ENCODE peak calls at places on chromosomes 6 and 20, in four cellular contexts. E is spleen, A is GM12878, F is endothelial cell of umbilical vein. J is an unnamed sample.
A peak's percentile ranks its signal among the peaks of the same experiment; 100 is the strongest.

GRCh38 chr6:159312204-159312603 is 143.0 kb downstream of the FNDC1 start:
- DNase-seq in F (no peak), A (no peak), E (no peak), J (no peak)

GRCh38 chr6:112231609-112232060 is 22.7 kb downstream of the LAMA4 start:
- DNase-seq in F (peak; percentile 95), E (no peak), A (no peak), J (no peak)

GRCh38 chr6:37694259-37694658 is 3.4 kb downstream of the MDGA1 start:
- DNase-seq in E (no peak), F (no peak), A (no peak), J (no peak)

GRCh38 chr20:44513871-44514270 is 8.0 kb downstream of the SERINC3 start:
- DNase-seq in F (no peak), A (no peak), E (no peak), J (no peak)

GRCh38 chr6:155264704-155265320 is 999 bp downstream of the CLDN20 start:
- DNase-seq in E (no peak), A (no peak), F (peak; percentile 21), J (no peak)

GRCh38 chr20:44407402-44408184 is 52.1 kb downstream of the HNF4A start:
- DNase-seq in F (no peak), A (no peak), E (peak; percentile 37), J (peak; percentile 91)

GRCh38 chr20:39547546-39548410 is 585.6 kb downstream of the DHX35 start:
- DNase-seq in F (no peak), E (no peak), A (no peak), J (no peak)

GRCh38 chr6:40532349-40533028 is 54.7 kb downstream of the LRFN2 start:
- DNase-seq in F (no peak), E (no peak), A (no peak), J (no peak)

GRCh38 chr6:132734694-132735236 is 20.9 kb upstream of the VNN1 start:
- DNase-seq in F (no peak), E (no peak), A (no peak), J (no peak)

GRCh38 chr6:35087361-35088280 is 53.5 kb downstream of the TCP11 start:
- DNase-seq in F (no peak), E (peak; percentile 67), A (no peak), J (no peak)

GRCh38 chr6:12024715-12025434 is 12.8 kb downstream of the HIVEP1 start:
- DNase-seq in E (no peak), F (no peak), A (no peak), J (no peak)

GRCh38 chr6:98932424-98932823 is 15.3 kb downstream of the FBXL4 start:
- DNase-seq in F (peak; percentile 68), A (no peak), E (no peak), J (no peak)

GRCh38 chr20:60138263-60139127 is 180.3 kb downstream of the CDH26 start:
- DNase-seq in A (no peak), E (peak; percentile 89), F (no peak), J (peak; percentile 48)

GRCh38 chr6:121351911-121352310 is 17.6 kb upstream of the TBC1D32 start:
- DNase-seq in F (no peak), E (no peak), A (no peak), J (no peak)

GRCh38 chr6:43037706-43038105 is 15.9 kb downstream of the CUL7 start:
- DNase-seq in E (no peak), A (no peak), F (no peak), J (no peak)

GRCh38 chr20:50588034-50588736 is 78.0 kb downstream of the PTPN1 start:
- DNase-seq in A (no peak), E (peak; percentile 92), F (peak; percentile 65), J (peak; percentile 80)

GRCh38 chr6:158384671-158385110 is 72.4 kb downstream of the TULP4 start:
- DNase-seq in A (no peak), F (no peak), E (no peak), J (no peak)

GRCh38 chr20:40993794-40994540 is 34.7 kb upstream of the TOP1 start:
- DNase-seq in A (no peak), E (no peak), F (no peak), J (no peak)

GRCh38 chr20:1002682-1003561 is 811 bp upstream of the RSPO4 start:
- DNase-seq in A (no peak), E (no peak), F (no peak), J (no peak)

GRCh38 chr6:56789879-56790278 is 147.2 kb upstream of the DST start:
- DNase-seq in A (no peak), E (no peak), F (peak; percentile 33), J (no peak)

GRCh38 chr6:144797881-144798589 is 512.9 kb downstream of the UTRN start:
- DNase-seq in F (peak; percentile 21), A (no peak), E (no peak), J (no peak)

GRCh38 chr20:62321521-62321948 is 18.7 kb downstream of the ADRM1 start:
- DNase-seq in F (no peak), A (no peak), E (no peak), J (no peak)

GRCh38 chr6:128062882-128063603 is 162.2 kb upstream of the THEMIS start:
- DNase-seq in A (no peak), F (no peak), E (no peak), J (no peak)

GRCh38 chr20:58638467-58639181 is 12.5 kb upstream of the STX16 start:
- DNase-seq in A (no peak), E (peak; percentile 51), F (no peak), J (no peak)

GRCh38 chr20:42102000-42102399 is 483.8 kb upstream of the CHD6 start:
- DNase-seq in A (no peak), E (no peak), F (no peak), J (no peak)

GRCh38 chr20:4569092-4569491 is 152.6 kb upstream of the PRND start:
- DNase-seq in A (no peak), F (no peak), E (no peak), J (no peak)

GRCh38 chr6:43060755-43061633 is 1.6 kb downstream of the KLC4 start:
- DNase-seq in F (no peak), A (no peak), E (no peak), J (no peak)

GRCh38 chr6:129073651-129074419 is 190.9 kb downstream of the LAMA2 start:
- DNase-seq in F (peak; percentile 13), E (no peak), A (no peak), J (no peak)

GRCh38 chr6:127404133-127404532 is 55.1 kb downstream of the KIAA0408 start:
- DNase-seq in F (no peak), A (no peak), E (no peak), J (no peak)

GRCh38 chr6:128932061-128932460 is 49.1 kb downstream of the LAMA2 start:
- DNase-seq in A (no peak), E (no peak), F (no peak), J (no peak)

GRCh38 chr6:40444811-40445210 is 142.4 kb downstream of the LRFN2 start:
- DNase-seq in A (no peak), E (no peak), F (no peak), J (peak; percentile 17)

GRCh38 chr6:130037207-130037811 is 18.9 kb downstream of the L3MBTL3 start:
- DNase-seq in F (peak; percentile 24), A (no peak), E (no peak), J (no peak)

GRCh38 chr20:9677224-9677623 is 161.7 kb downstream of the PAK5 start:
- DNase-seq in A (no peak), F (no peak), E (no peak), J (no peak)

GRCh38 chr6:68975064-68975463 is 340.0 kb downstream of the ADGRB3 start:
- DNase-seq in E (no peak), F (no peak), A (no peak), J (no peak)

GRCh38 chr6:39892490-39893129 is 41.7 kb downstream of the MOCS1 start:
- DNase-seq in F (peak; percentile 69), E (no peak), A (peak; percentile 2), J (peak; percentile 66)

GRCh38 chr20:7879883-7880282 is 60.4 kb downstream of the HAO1 start:
- DNase-seq in F (no peak), E (no peak), A (no peak), J (no peak)

GRCh38 chr6:47306887-47307286 is 2.8 kb downstream of the TNFRSF21 start:
- DNase-seq in E (no peak), A (no peak), F (peak; percentile 23), J (no peak)

GRCh38 chr20:18702736-18703135 is 110.8 kb upstream of the SCP2D1 start:
- DNase-seq in A (no peak), E (no peak), F (no peak), J (no peak)

DNA sequence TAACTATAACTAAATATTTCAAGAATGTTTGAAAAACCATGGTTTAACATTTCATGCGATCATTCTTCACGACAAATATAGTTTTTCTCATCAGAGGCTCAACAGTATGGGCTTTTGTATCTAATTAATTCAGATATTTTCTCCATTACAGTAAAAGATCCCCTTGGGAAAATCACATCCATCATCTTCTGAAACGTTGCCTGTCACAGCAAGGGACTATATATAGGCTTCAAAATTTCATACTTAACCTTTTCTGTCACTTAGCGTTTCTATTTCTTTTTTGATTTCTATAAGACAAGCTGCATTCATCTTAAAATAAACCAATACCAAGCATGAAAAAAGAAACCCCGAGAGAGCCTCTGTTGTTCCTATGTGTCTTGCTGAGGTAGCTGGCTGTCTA is 710.0 kb downstream of the PRKN start:
- DNase-seq in E (no peak), F (no peak), A (no peak), J (no peak)
- TF ChIP-seq POLR2AphosphoS5 in E (no peak), F (no peak), A (no peak), J (no peak)

GRCh38 chr6:156988276-156989158 is 211.3 kb downstream of the ARID1B start:
- DNase-seq in F (no peak), E (no peak), A (peak; percentile 57), J (peak; percentile 47)

GRCh38 chr6:156985309-156985708 is 208.1 kb downstream of the ARID1B start:
- DNase-seq in F (no peak), A (no peak), E (no peak), J (no peak)

GRCh38 chr6:156991971-156992370 is 214.8 kb downstream of the ARID1B start:
- DNase-seq in A (no peak), F (no peak), E (no peak), J (no peak)

GRCh38 chr6:156992396-156992795 is 215.2 kb downstream of the ARID1B start:
- DNase-seq in E (no peak), F (no peak), A (no peak), J (no peak)

GRCh38 chr6:156989159-156989806 is 212.1 kb downstream of the ARID1B start:
- DNase-seq in F (no peak), A (no peak), E (no peak), J (no peak)
- H3K4me3 ChIP-seq in F (no peak overlapping the region), A (no peak overlapping the region), E (no peak overlapping the region), J (no peak overlapping the region)

GRCh38 chr6:88365230-88365629 is 199.1 kb upstream of the CNR1 start:
- DNase-seq in F (no peak), E (no peak), A (no peak), J (no peak)
- TF ChIP-seq POLR2AphosphoS5 in F (no peak), E (no peak), A (no peak), J (no peak)

DNA sequence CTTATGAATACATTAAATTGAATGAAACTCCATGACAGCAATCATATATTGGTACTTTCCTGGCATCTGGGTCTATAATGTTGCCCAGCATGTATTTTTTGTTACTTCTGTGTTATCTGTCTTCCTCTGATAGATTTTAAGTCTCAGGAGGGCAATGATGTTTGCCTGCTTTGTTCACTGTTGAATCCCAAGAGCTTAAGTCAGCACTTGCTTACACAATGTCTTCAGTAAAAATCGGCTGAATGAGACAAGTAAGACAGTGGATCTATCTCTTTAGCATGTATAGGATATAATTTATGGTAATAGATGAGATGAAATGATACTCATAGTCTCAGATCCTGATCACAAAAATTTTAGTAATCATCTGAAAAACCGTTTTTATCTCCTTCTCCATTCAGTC is 1034.9 kb upstream of the EPHA7 start:
- DNase-seq in F (no peak), A (no peak), E (no peak), J (no peak)
- H3K4me3 ChIP-seq in F (no peak overlapping the region), A (no peak overlapping the region), E (no peak overlapping the region), J (no peak overlapping the region)